ENCODE peak calls at places on chromosomes 16 and 17, in ten cellular contexts. One of them, this sample, is unnamed.

GRCh38 chr16:12496181-12496580 is 307.5 kb downstream of the CPPED1 start:
- DNase-seq in germinal center: no peak
- DNase-seq in HFFc6: no peak
- DNase-seq in AG09319: no peak
- DNase-seq in fibroblast of mammary gland: no peak
- DNase-seq in fibroblast of lung: no peak
- DNase-seq in occipital lobe: no peak
- DNase-seq in EL: no peak
- DNase-seq in coronary artery: no peak
- DNase-seq in NCI-H2227 treated with DMSO at 0.1 percent for 48 hours: no peak
- DNase-seq in this sample: no peak

GRCh38 chr16:13110124-13110796 is 208.9 kb downstream of the SHISA9 start:
- DNase-seq in germinal center: no peak
- DNase-seq in HFFc6: peak
- DNase-seq in AG09319: no peak
- DNase-seq in fibroblast of mammary gland: peak
- DNase-seq in fibroblast of lung: peak
- DNase-seq in occipital lobe: peak
- DNase-seq in EL: no peak
- DNase-seq in coronary artery: peak
- DNase-seq in NCI-H2227 treated with DMSO at 0.1 percent for 48 hours: no peak
- DNase-seq in this sample: peak

GRCh38 chr16:89918453-89919347 is at the start of gene MC1R:
- DNase-seq in germinal center: peak
- DNase-seq in HFFc6: no peak
- DNase-seq in AG09319: no peak
- DNase-seq in fibroblast of mammary gland: peak
- DNase-seq in fibroblast of lung: peak
- DNase-seq in occipital lobe: no peak
- DNase-seq in EL: peak
- DNase-seq in coronary artery: no peak
- DNase-seq in NCI-H2227 treated with DMSO at 0.1 percent for 48 hours: no peak
- DNase-seq in this sample: peak

GRCh38 chr16:57689772-57690558 is 4.6 kb upstream of the DRC7 start:
- DNase-seq in germinal center: peak
- DNase-seq in HFFc6: no peak
- DNase-seq in AG09319: no peak
- DNase-seq in fibroblast of mammary gland: no peak
- DNase-seq in fibroblast of lung: no peak
- DNase-seq in occipital lobe: no peak
- DNase-seq in EL: no peak
- DNase-seq in coronary artery: peak
- DNase-seq in NCI-H2227 treated with DMSO at 0.1 percent for 48 hours: no peak
- DNase-seq in this sample: no peak

GRCh38 chr17:55381017-55381770 is 40.4 kb downstream of the MMD start:
- DNase-seq in germinal center: no peak
- DNase-seq in HFFc6: no peak
- DNase-seq in AG09319: no peak
- DNase-seq in fibroblast of mammary gland: no peak
- DNase-seq in fibroblast of lung: no peak
- DNase-seq in occipital lobe: no peak
- DNase-seq in EL: no peak
- DNase-seq in coronary artery: no peak
- DNase-seq in NCI-H2227 treated with DMSO at 0.1 percent for 48 hours: no peak
- DNase-seq in this sample: no peak

GRCh38 chr16:19118938-19119431 is 5.2 kb downstream of the ITPRIPL2 start:
- DNase-seq in germinal center: peak
- DNase-seq in HFFc6: peak
- DNase-seq in AG09319: no peak
- DNase-seq in fibroblast of mammary gland: peak
- DNase-seq in fibroblast of lung: peak
- DNase-seq in occipital lobe: peak
- DNase-seq in EL: peak
- DNase-seq in coronary artery: no peak
- DNase-seq in NCI-H2227 treated with DMSO at 0.1 percent for 48 hours: no peak
- DNase-seq in this sample: peak

GRCh38 chr17:57989011-57989345 is 924 bp upstream of the VEZF1 start:
- DNase-seq in germinal center: no peak
- DNase-seq in HFFc6: peak
- DNase-seq in AG09319: no peak
- DNase-seq in fibroblast of mammary gland: peak
- DNase-seq in fibroblast of lung: peak
- DNase-seq in occipital lobe: no peak
- DNase-seq in EL: peak
- DNase-seq in coronary artery: no peak
- DNase-seq in NCI-H2227 treated with DMSO at 0.1 percent for 48 hours: peak
- DNase-seq in this sample: no peak

GRCh38 chr17:73989671-73990070 is 213.8 kb upstream of the RPL38 start:
- DNase-seq in germinal center: no peak
- DNase-seq in HFFc6: no peak
- DNase-seq in AG09319: no peak
- DNase-seq in fibroblast of mammary gland: no peak
- DNase-seq in fibroblast of lung: no peak
- DNase-seq in occipital lobe: no peak
- DNase-seq in EL: no peak
- DNase-seq in coronary artery: no peak
- DNase-seq in NCI-H2227 treated with DMSO at 0.1 percent for 48 hours: no peak
- DNase-seq in this sample: no peak

GRCh38 chr17:79912552-79913330 is 73.5 kb upstream of the CBX4 start:
- DNase-seq in germinal center: no peak
- DNase-seq in HFFc6: no peak
- DNase-seq in AG09319: no peak
- DNase-seq in fibroblast of mammary gland: no peak
- DNase-seq in fibroblast of lung: no peak
- DNase-seq in occipital lobe: no peak
- DNase-seq in EL: no peak
- DNase-seq in coronary artery: no peak
- DNase-seq in NCI-H2227 treated with DMSO at 0.1 percent for 48 hours: no peak
- DNase-seq in this sample: no peak

GRCh38 chr16:12681653-12682052 is 122.0 kb downstream of the CPPED1 start:
- DNase-seq in germinal center: no peak
- DNase-seq in HFFc6: no peak
- DNase-seq in AG09319: no peak
- DNase-seq in fibroblast of mammary gland: peak
- DNase-seq in fibroblast of lung: no peak
- DNase-seq in occipital lobe: no peak
- DNase-seq in EL: no peak
- DNase-seq in coronary artery: no peak
- DNase-seq in NCI-H2227 treated with DMSO at 0.1 percent for 48 hours: no peak
- DNase-seq in this sample: no peak

GRCh38 chr16:88978608-88979346 is 1.8 kb upstream of the CBFA2T3 start:
- DNase-seq in germinal center: peak
- DNase-seq in HFFc6: no peak
- DNase-seq in AG09319: no peak
- DNase-seq in fibroblast of mammary gland: no peak
- DNase-seq in fibroblast of lung: no peak
- DNase-seq in occipital lobe: no peak
- DNase-seq in EL: no peak
- DNase-seq in coronary artery: no peak
- DNase-seq in NCI-H2227 treated with DMSO at 0.1 percent for 48 hours: no peak
- DNase-seq in this sample: no peak

GRCh38 chr17:77273397-77274136 is 132.8 kb downstream of the SEC14L1 start:
- DNase-seq in germinal center: no peak
- DNase-seq in HFFc6: no peak
- DNase-seq in AG09319: no peak
- DNase-seq in fibroblast of mammary gland: peak
- DNase-seq in fibroblast of lung: no peak
- DNase-seq in occipital lobe: no peak
- DNase-seq in EL: no peak
- DNase-seq in coronary artery: no peak
- DNase-seq in NCI-H2227 treated with DMSO at 0.1 percent for 48 hours: no peak
- DNase-seq in this sample: no peak

GRCh38 chr16:12091569-12092346 is 115.2 kb downstream of the SNX29 start:
- DNase-seq in germinal center: no peak
- DNase-seq in HFFc6: no peak
- DNase-seq in AG09319: no peak
- DNase-seq in fibroblast of mammary gland: no peak
- DNase-seq in fibroblast of lung: no peak
- DNase-seq in occipital lobe: no peak
- DNase-seq in EL: no peak
- DNase-seq in coronary artery: no peak
- DNase-seq in NCI-H2227 treated with DMSO at 0.1 percent for 48 hours: peak
- DNase-seq in this sample: no peak

GRCh38 chr17:2393184-2393953 is 7.5 kb downstream of the MNT start:
- DNase-seq in germinal center: peak
- DNase-seq in HFFc6: peak
- DNase-seq in AG09319: no peak
- DNase-seq in fibroblast of mammary gland: peak
- DNase-seq in fibroblast of lung: peak
- DNase-seq in occipital lobe: peak
- DNase-seq in EL: peak
- DNase-seq in coronary artery: peak
- DNase-seq in NCI-H2227 treated with DMSO at 0.1 percent for 48 hours: peak
- DNase-seq in this sample: peak

GRCh38 chr17:8189711-8190477 is at the start of gene BORCS6:
- DNase-seq in germinal center: peak
- DNase-seq in HFFc6: peak
- DNase-seq in AG09319: peak
- DNase-seq in fibroblast of mammary gland: peak
- DNase-seq in fibroblast of lung: peak
- DNase-seq in occipital lobe: peak
- DNase-seq in EL: peak
- DNase-seq in coronary artery: peak
- DNase-seq in NCI-H2227 treated with DMSO at 0.1 percent for 48 hours: peak
- DNase-seq in this sample: peak

GRCh38 chr16:47408491-47408890 is 52.4 kb downstream of the ITFG1 start:
- DNase-seq in germinal center: no peak
- DNase-seq in HFFc6: no peak
- DNase-seq in AG09319: no peak
- DNase-seq in fibroblast of mammary gland: no peak
- DNase-seq in fibroblast of lung: no peak
- DNase-seq in occipital lobe: no peak
- DNase-seq in EL: no peak
- DNase-seq in coronary artery: no peak
- DNase-seq in NCI-H2227 treated with DMSO at 0.1 percent for 48 hours: no peak
- DNase-seq in this sample: no peak

GRCh38 chr16:22670551-22670970 is 143.4 kb upstream of the HS3ST2 start:
- DNase-seq in germinal center: peak
- DNase-seq in HFFc6: no peak
- DNase-seq in AG09319: no peak
- DNase-seq in fibroblast of mammary gland: no peak
- DNase-seq in fibroblast of lung: no peak
- DNase-seq in occipital lobe: peak
- DNase-seq in EL: no peak
- DNase-seq in coronary artery: peak
- DNase-seq in NCI-H2227 treated with DMSO at 0.1 percent for 48 hours: peak
- DNase-seq in this sample: no peak

GRCh38 chr17:40678902-40679522 is 14.0 kb upstream of the KRT222 start:
- DNase-seq in germinal center: no peak
- DNase-seq in HFFc6: no peak
- DNase-seq in AG09319: no peak
- DNase-seq in fibroblast of mammary gland: no peak
- DNase-seq in fibroblast of lung: peak
- DNase-seq in occipital lobe: no peak
- DNase-seq in EL: no peak
- DNase-seq in coronary artery: no peak
- DNase-seq in NCI-H2227 treated with DMSO at 0.1 percent for 48 hours: no peak
- DNase-seq in this sample: no peak

GRCh38 chr16:49487746-49488145 is 114.1 kb downstream of the C16orf78 start:
- DNase-seq in germinal center: no peak
- DNase-seq in HFFc6: no peak
- DNase-seq in AG09319: no peak
- DNase-seq in fibroblast of mammary gland: no peak
- DNase-seq in fibroblast of lung: no peak
- DNase-seq in occipital lobe: no peak
- DNase-seq in EL: no peak
- DNase-seq in coronary artery: no peak
- DNase-seq in NCI-H2227 treated with DMSO at 0.1 percent for 48 hours: no peak
- DNase-seq in this sample: no peak

GRCh38 chr17:76261421-76262215 is 3.5 kb upstream of the UBALD2 start:
- DNase-seq in germinal center: peak
- DNase-seq in HFFc6: no peak
- DNase-seq in AG09319: no peak
- DNase-seq in fibroblast of mammary gland: peak
- DNase-seq in fibroblast of lung: peak
- DNase-seq in occipital lobe: peak
- DNase-seq in EL: no peak
- DNase-seq in coronary artery: no peak
- DNase-seq in NCI-H2227 treated with DMSO at 0.1 percent for 48 hours: no peak
- DNase-seq in this sample: peak

GRCh38 chr16:16120382-16121184 is 102.7 kb downstream of the ABCC6 start:
- DNase-seq in germinal center: no peak
- DNase-seq in HFFc6: no peak
- DNase-seq in AG09319: no peak
- DNase-seq in fibroblast of mammary gland: no peak
- DNase-seq in fibroblast of lung: no peak
- DNase-seq in occipital lobe: peak
- DNase-seq in EL: no peak
- DNase-seq in coronary artery: no peak
- DNase-seq in NCI-H2227 treated with DMSO at 0.1 percent for 48 hours: no peak
- DNase-seq in this sample: no peak

GRCh38 chr17:77436058-77436442 is 295.3 kb downstream of the SEC14L1 start:
- DNase-seq in germinal center: no peak
- DNase-seq in HFFc6: no peak
- DNase-seq in AG09319: no peak
- DNase-seq in fibroblast of mammary gland: peak
- DNase-seq in fibroblast of lung: peak
- DNase-seq in occipital lobe: peak
- DNase-seq in EL: no peak
- DNase-seq in coronary artery: no peak
- DNase-seq in NCI-H2227 treated with DMSO at 0.1 percent for 48 hours: no peak
- DNase-seq in this sample: peak

GRCh38 chr16:65336169-65336568 is 214.3 kb upstream of the CDH11 start:
- DNase-seq in germinal center: no peak
- DNase-seq in HFFc6: peak
- DNase-seq in AG09319: peak
- DNase-seq in fibroblast of mammary gland: peak
- DNase-seq in fibroblast of lung: peak
- DNase-seq in occipital lobe: no peak
- DNase-seq in EL: peak
- DNase-seq in coronary artery: no peak
- DNase-seq in NCI-H2227 treated with DMSO at 0.1 percent for 48 hours: no peak
- DNase-seq in this sample: no peak

GRCh38 chr16:82329070-82329469 is 159.0 kb upstream of the MPHOSPH6 start:
- DNase-seq in germinal center: no peak
- DNase-seq in HFFc6: no peak
- DNase-seq in AG09319: no peak
- DNase-seq in fibroblast of mammary gland: no peak
- DNase-seq in fibroblast of lung: no peak
- DNase-seq in occipital lobe: no peak
- DNase-seq in EL: no peak
- DNase-seq in coronary artery: no peak
- DNase-seq in NCI-H2227 treated with DMSO at 0.1 percent for 48 hours: no peak
- DNase-seq in this sample: no peak

GRCh38 chr17:75153854-75154194 is 488 bp downstream of the JPT1 start:
- DNase-seq in germinal center: no peak
- DNase-seq in HFFc6: peak
- DNase-seq in AG09319: no peak
- DNase-seq in fibroblast of mammary gland: no peak
- DNase-seq in fibroblast of lung: no peak
- DNase-seq in occipital lobe: no peak
- DNase-seq in EL: peak
- DNase-seq in coronary artery: no peak
- DNase-seq in NCI-H2227 treated with DMSO at 0.1 percent for 48 hours: no peak
- DNase-seq in this sample: no peak

GRCh38 chr17:44024271-44024663 is 9.5 kb upstream of the TMEM101 start:
- DNase-seq in germinal center: no peak
- DNase-seq in HFFc6: no peak
- DNase-seq in AG09319: no peak
- DNase-seq in fibroblast of mammary gland: no peak
- DNase-seq in fibroblast of lung: no peak
- DNase-seq in occipital lobe: no peak
- DNase-seq in EL: no peak
- DNase-seq in coronary artery: no peak
- DNase-seq in NCI-H2227 treated with DMSO at 0.1 percent for 48 hours: no peak
- DNase-seq in this sample: no peak